ENCODE peak calls at places on chromosome 3, in ten cellular contexts. A, V, K, Z, O, N, B, S, Q and L are unnamed samples.

GRCh38 chr3:111739241-111739952 is 119.7 kb upstream of the PHLDB2 start:
- DNase-seq in Z (no peak), O (peak; percentile 47), B (no peak), S (no peak), A (no peak), K (peak; percentile 45), V (peak; percentile 84), N (peak; percentile 58), Q (peak; percentile 24), L (no peak)

GRCh38 chr3:56980798-56981390 is 79.6 kb upstream of the SPATA12 start:
- DNase-seq in B (no peak), K (no peak), Z (no peak), A (no peak), Q (peak; percentile 99), N (peak; percentile 2), S (no peak), O (peak; percentile 24), V (peak; percentile 75), L (no peak)

GRCh38 chr3:128804017-128804816 is 75.2 kb upstream of the ACAD9 start:
- DNase-seq in V (no peak), S (no peak), K (no peak), Z (no peak), B (no peak), O (no peak), Q (peak; percentile 59), A (peak; percentile 37), N (no peak), L (no peak)

GRCh38 chr3:61030469-61031035 is 220.7 kb downstream of the FHIT start:
- DNase-seq in N (no peak), K (no peak), O (no peak), Q (no peak), B (no peak), S (no peak), A (no peak), V (no peak), Z (no peak), L (no peak)

GRCh38 chr3:73137736-73138403 is 76.4 kb downstream of the EBLN2 start:
- DNase-seq in Q (no peak), Z (no peak), S (no peak), V (no peak), K (no peak), A (no peak), B (no peak), O (no peak), N (no peak), L (no peak)

GRCh38 chr3:141410861-141411771 is 42.8 kb downstream of the ZBTB38 start:
- DNase-seq in S (no peak), O (no peak), N (no peak), A (peak; percentile 10), Q (peak; percentile 52), K (no peak), V (no peak), Z (no peak), B (no peak), L (peak; percentile 65)

GRCh38 chr3:365268-365667 is 168.7 kb downstream of the CHL1 start:
- DNase-seq in V (no peak), O (no peak), K (no peak), S (no peak), Z (no peak), B (no peak), N (no peak), Q (no peak), A (no peak), L (no peak)

GRCh38 chr3:88013592-88013991 is 45.2 kb downstream of the CGGBP1 start:
- DNase-seq in K (no peak), B (no peak), Z (no peak), N (no peak), A (no peak), O (no peak), S (no peak), V (no peak), Q (no peak), L (no peak)

GRCh38 chr3:28791713-28792255 is 443.2 kb upstream of the AZI2 start:
- DNase-seq in A (no peak), Q (no peak), O (no peak), S (no peak), Z (peak; percentile 80), B (no peak), N (no peak), V (no peak), K (no peak), L (no peak)

GRCh38 chr3:194749631-194750271 is 64.1 kb downstream of the FAM43A start:
- DNase-seq in O (no peak), Q (no peak), Z (peak; percentile 50), V (no peak), S (no peak), K (no peak), N (no peak), A (no peak), B (no peak), L (no peak)

GRCh38 chr3:81462921-81463320 is 298.5 kb downstream of the GBE1 start:
- DNase-seq in S (no peak), O (no peak), A (no peak), N (no peak), Z (no peak), K (no peak), V (no peak), B (no peak), Q (no peak), L (no peak)

GRCh38 chr3:65636326-65636725 is 402.4 kb downstream of the MAGI1 start:
- DNase-seq in B (no peak), N (no peak), V (no peak), Z (no peak), Q (no peak), K (no peak), A (no peak), S (no peak), O (no peak), L (no peak)

GRCh38 chr3:70360985-70361384 is 48.5 kb upstream of the MDFIC2 start:
- DNase-seq in O (no peak), B (no peak), V (no peak), A (no peak), Z (no peak), N (no peak), Q (peak; percentile 27), S (no peak), K (no peak), L (no peak)